ENCODE peak calls at places on chromosomes 7 and 10, in seven cellular contexts. R is effector memory CD8-positive, alpha-beta T cell; C is HCT116; H is activated CD8-positive, alpha-beta memory T cell treated with anti-CD3 and anti-CD28 coated beads, Interleukin-2, amount 10 ng/mL, durations not matched to agents 7 days and 5 days; F is iPS DF 19.7; I is activated CD4-positive, CD25-positive, alpha-beta regulatory T cell treated with anti-CD3 and anti-CD28 coated beads, Interleukin-2, amount 50 U/mL, for 16 hours; Y is activated naive CD8-positive, alpha-beta T cell treated with anti-CD3 and anti-CD28 coated beads for 36 hours. N is an unnamed sample.

GRCh38 chr7:113664867-113665266 is 253.9 kb downstream of the PPP1R3A start:
- DNase-seq in I (no peak), H (no peak), R (no peak), F (no peak), Y (no peak), C (no peak), N (no peak)

GRCh38 chr10:123766761-123767160 is 100.6 kb downstream of the GPR26 start:
- DNase-seq in R (no peak), F (no peak), I (no peak), C (no peak), H (no peak), Y (no peak), N (peak; percentile 26)

GRCh38 chr10:29795856-29796255 is 161.1 kb upstream of the SVIL start:
- DNase-seq in I (no peak), R (no peak), C (no peak), H (no peak), Y (no peak), F (no peak), N (peak; percentile 63)

GRCh38 chr10:16993186-16993585 is 136.4 kb downstream of the CUBN start:
- DNase-seq in R (no peak), F (no peak), I (no peak), H (no peak), C (no peak), Y (no peak), N (no peak)

GRCh38 chr10:124546957-124547650 is 85.5 kb downstream of the LHPP start:
- DNase-seq in F (no peak), H (no peak), I (no peak), R (no peak), C (no peak), Y (no peak), N (no peak)

GRCh38 chr7:130901209-130901783 is 167.3 kb upstream of the KLF14 start:
- DNase-seq in R (no peak), F (no peak), Y (no peak), H (no peak), I (no peak), C (peak; percentile 96), N (no peak)

GRCh38 chr10:129090618-129091366 is 376.2 kb upstream of the MGMT start:
- DNase-seq in C (no peak), Y (no peak), I (no peak), H (no peak), F (no peak), R (no peak), N (no peak)

GRCh38 chr10:2111936-2112335 is 374.6 kb upstream of the ADARB2 start:
- DNase-seq in H (no peak), F (peak; percentile 7), R (no peak), I (no peak), Y (no peak), C (no peak), N (no peak)

GRCh38 chr7:111086532-111086931 is 4.4 kb upstream of the LRRN3 start:
- DNase-seq in F (no peak), I (no peak), Y (peak; percentile 27), R (no peak), H (no peak), C (peak; percentile 21), N (no peak)

GRCh38 chr7:96127746-96128145 is 194.2 kb downstream of the SLC25A13 start:
- DNase-seq in R (no peak), C (no peak), H (no peak), I (no peak), F (no peak), Y (no peak), N (no peak)

GRCh38 chr10:46318808-46319207 is 32.0 kb downstream of the ANTXRL start:
- DNase-seq in F (no peak), Y (no peak), H (no peak), R (no peak), I (no peak), C (no peak), N (no peak)

GRCh38 chr10:7679256-7679655 is 12.5 kb upstream of the ITIH5 start:
- DNase-seq in H (no peak), C (no peak), F (no peak), Y (no peak), R (no peak), I (no peak), N (no peak)

GRCh38 chr10:126216221-126216701 is 172.0 kb downstream of the ADAM12 start:
- DNase-seq in I (no peak), C (no peak), Y (no peak), H (no peak), F (no peak), R (no peak), N (peak; percentile 82)

GRCh38 chr7:28078036-28078901 is 102.3 kb downstream of the JAZF1 start:
- DNase-seq in F (no peak), I (peak; percentile 28), R (peak; percentile 34), Y (peak; percentile 33), H (peak; percentile 60), C (peak; percentile 16), N (no peak)

GRCh38 chr7:152949198-152949597 is 189.6 kb downstream of the ACTR3B start:
- DNase-seq in I (no peak), Y (no peak), R (no peak), H (no peak), F (no peak), C (no peak), N (no peak)

GRCh38 chr7:89477991-89478390 is 676.3 kb upstream of the STEAP1 start:
- DNase-seq in I (no peak), H (no peak), F (no peak), C (no peak), R (no peak), Y (no peak), N (no peak)

GRCh38 chr10:124541076-124541903 is 79.7 kb downstream of the LHPP start:
- DNase-seq in R (no peak), Y (no peak), C (no peak), H (no peak), I (no peak), F (no peak), N (no peak)

GRCh38 chr10:124464028-124464751 is 2.6 kb downstream of the LHPP start:
- DNase-seq in R (no peak), C (no peak), H (no peak), I (no peak), Y (no peak), F (no peak), N (no peak)

GRCh38 chr10:12724782-12725579 is 276.5 kb downstream of the CCDC3 start:
- DNase-seq in I (no peak), H (no peak), Y (no peak), C (no peak), F (no peak), R (no peak), N (no peak)

GRCh38 chr7:149489391-149490024 is 8.1 kb downstream of the ZNF746 start:
- DNase-seq in I (no peak), C (no peak), H (no peak), R (no peak), Y (no peak), F (no peak), N (no peak)

GRCh38 chr10:29604291-29604825 is 30.4 kb downstream of the SVIL start:
- DNase-seq in R (no peak), I (no peak), H (no peak), F (no peak), Y (no peak), C (no peak), N (no peak)